ENCODE peak calls at places on chromosomes 13 and 19, in seven cellular contexts. One of them, this sample, is unnamed.

GRCh38 chr13:26024558-26024957 is 27.3 kb downstream of the SHISA2 start:
- DNase-seq in Peyer's patch: no peak
- DNase-seq in lower leg skin: no peak
- DNase-seq in pancreas: no peak
- DNase-seq in hepatocyte: no peak
- DNase-seq in stomach: peak
- DNase-seq in AG04449: no peak
- DNase-seq in this sample: no peak

GRCh38 chr13:73672492-73672891 is 461.7 kb downstream of the KLF12 start:
- DNase-seq in Peyer's patch: no peak
- DNase-seq in lower leg skin: no peak
- DNase-seq in pancreas: no peak
- DNase-seq in hepatocyte: peak
- DNase-seq in stomach: no peak
- DNase-seq in AG04449: no peak
- DNase-seq in this sample: no peak

GRCh38 chr19:55454787-55455243 is 6.6 kb downstream of the ISOC2 start:
- DNase-seq in Peyer's patch: no peak
- DNase-seq in lower leg skin: no peak
- DNase-seq in pancreas: no peak
- DNase-seq in hepatocyte: no peak
- DNase-seq in stomach: no peak
- DNase-seq in AG04449: no peak
- DNase-seq in this sample: no peak

GRCh38 chr13:106337096-106337495 is 198.4 kb downstream of the EFNB2 start:
- DNase-seq in Peyer's patch: no peak
- DNase-seq in lower leg skin: no peak
- DNase-seq in pancreas: no peak
- DNase-seq in hepatocyte: no peak
- DNase-seq in stomach: no peak
- DNase-seq in AG04449: peak
- DNase-seq in this sample: no peak

GRCh38 chr13:41700790-41701310 is 243.5 kb downstream of the RGCC start:
- DNase-seq in Peyer's patch: no peak
- DNase-seq in lower leg skin: no peak
- DNase-seq in pancreas: no peak
- DNase-seq in hepatocyte: peak
- DNase-seq in stomach: no peak
- DNase-seq in AG04449: peak
- DNase-seq in this sample: peak

GRCh38 chr13:95530178-95530577 is 22.3 kb upstream of the CLDN10 start:
- DNase-seq in Peyer's patch: no peak
- DNase-seq in lower leg skin: no peak
- DNase-seq in pancreas: no peak
- DNase-seq in hepatocyte: no peak
- DNase-seq in stomach: no peak
- DNase-seq in AG04449: no peak
- DNase-seq in this sample: peak

GRCh38 chr19:18349524-18350128 is 9.2 kb downstream of the PGPEP1 start:
- DNase-seq in Peyer's patch: peak
- DNase-seq in lower leg skin: peak
- DNase-seq in pancreas: peak
- DNase-seq in hepatocyte: peak
- DNase-seq in stomach: peak
- DNase-seq in AG04449: no peak
- DNase-seq in this sample: peak

GRCh38 chr13:50720856-50721663 is 122.4 kb downstream of the DLEU7 start:
- DNase-seq in Peyer's patch: no peak
- DNase-seq in lower leg skin: no peak
- DNase-seq in pancreas: no peak
- DNase-seq in hepatocyte: no peak
- DNase-seq in stomach: no peak
- DNase-seq in AG04449: no peak
- DNase-seq in this sample: no peak

GRCh38 chr19:17530586-17530985 is 19.1 kb downstream of the PGLS start:
- DNase-seq in Peyer's patch: no peak
- DNase-seq in lower leg skin: no peak
- DNase-seq in pancreas: no peak
- DNase-seq in hepatocyte: no peak
- DNase-seq in stomach: no peak
- DNase-seq in AG04449: no peak
- DNase-seq in this sample: no peak

GRCh38 chr13:30618186-30618937 is 642 bp downstream of the USPL1 start:
- DNase-seq in Peyer's patch: peak
- DNase-seq in lower leg skin: peak
- DNase-seq in pancreas: peak
- DNase-seq in hepatocyte: peak
- DNase-seq in stomach: peak
- DNase-seq in AG04449: no peak
- DNase-seq in this sample: no peak

GRCh38 chr13:31001647-31002046 is 69.2 kb downstream of the TEX26 start:
- DNase-seq in Peyer's patch: no peak
- DNase-seq in lower leg skin: no peak
- DNase-seq in pancreas: no peak
- DNase-seq in hepatocyte: peak
- DNase-seq in stomach: no peak
- DNase-seq in AG04449: no peak
- DNase-seq in this sample: no peak

GRCh38 chr13:46593403-46593802 is 40.4 kb downstream of the LRCH1 start:
- DNase-seq in Peyer's patch: no peak
- DNase-seq in lower leg skin: no peak
- DNase-seq in pancreas: no peak
- DNase-seq in hepatocyte: no peak
- DNase-seq in stomach: no peak
- DNase-seq in AG04449: no peak
- DNase-seq in this sample: no peak

GRCh38 chr13:72204291-72204690 is 337.3 kb upstream of the DACH1 start:
- DNase-seq in Peyer's patch: no peak
- DNase-seq in lower leg skin: no peak
- DNase-seq in pancreas: no peak
- DNase-seq in hepatocyte: no peak
- DNase-seq in stomach: no peak
- DNase-seq in AG04449: no peak
- DNase-seq in this sample: no peak

GRCh38 chr13:27186295-27186694 is 14.7 kb upstream of the USP12 start:
- DNase-seq in Peyer's patch: no peak
- DNase-seq in lower leg skin: no peak
- DNase-seq in pancreas: no peak
- DNase-seq in hepatocyte: no peak
- DNase-seq in stomach: no peak
- DNase-seq in AG04449: no peak
- DNase-seq in this sample: no peak

GRCh38 chr13:50916701-50917184 is 7.2 kb downstream of the RNASEH2B start:
- DNase-seq in Peyer's patch: peak
- DNase-seq in lower leg skin: no peak
- DNase-seq in pancreas: no peak
- DNase-seq in hepatocyte: no peak
- DNase-seq in stomach: no peak
- DNase-seq in AG04449: no peak
- DNase-seq in this sample: no peak

GRCh38 chr13:78228940-78229339 is 310.3 kb upstream of the EDNRB start:
- DNase-seq in Peyer's patch: no peak
- DNase-seq in lower leg skin: no peak
- DNase-seq in pancreas: no peak
- DNase-seq in hepatocyte: no peak
- DNase-seq in stomach: no peak
- DNase-seq in AG04449: no peak
- DNase-seq in this sample: no peak

GRCh38 chr13:94640676-94641075 is 39.0 kb downstream of the GPR180 start:
- DNase-seq in Peyer's patch: no peak
- DNase-seq in lower leg skin: no peak
- DNase-seq in pancreas: no peak
- DNase-seq in hepatocyte: no peak
- DNase-seq in stomach: no peak
- DNase-seq in AG04449: no peak
- DNase-seq in this sample: no peak

GRCh38 chr19:19113040-19113541 is 25.2 kb downstream of the TMEM161A start:
- DNase-seq in Peyer's patch: no peak
- DNase-seq in lower leg skin: no peak
- DNase-seq in pancreas: no peak
- DNase-seq in hepatocyte: no peak
- DNase-seq in stomach: no peak
- DNase-seq in AG04449: peak
- DNase-seq in this sample: no peak

GRCh38 chr13:27374650-27375049 is 49.8 kb upstream of the GTF3A start:
- DNase-seq in Peyer's patch: peak
- DNase-seq in lower leg skin: no peak
- DNase-seq in pancreas: peak
- DNase-seq in hepatocyte: peak
- DNase-seq in stomach: peak
- DNase-seq in AG04449: peak
- DNase-seq in this sample: peak

GRCh38 chr13:91185294-91185863 is 162.1 kb upstream of the MIR17HG start:
- DNase-seq in Peyer's patch: no peak
- DNase-seq in lower leg skin: no peak
- DNase-seq in pancreas: no peak
- DNase-seq in hepatocyte: no peak
- DNase-seq in stomach: no peak
- DNase-seq in AG04449: no peak
- DNase-seq in this sample: no peak

GRCh38 chr13:29935309-29935981 is 85.0 kb upstream of the UBL3 start:
- DNase-seq in Peyer's patch: peak
- DNase-seq in lower leg skin: no peak
- DNase-seq in pancreas: no peak
- DNase-seq in hepatocyte: no peak
- DNase-seq in stomach: peak
- DNase-seq in AG04449: no peak
- DNase-seq in this sample: no peak

GRCh38 chr13:99018418-99019180 is 40.7 kb upstream of the DOCK9 start:
- DNase-seq in Peyer's patch: no peak
- DNase-seq in lower leg skin: no peak
- DNase-seq in pancreas: no peak
- DNase-seq in hepatocyte: no peak
- DNase-seq in stomach: no peak
- DNase-seq in AG04449: peak
- DNase-seq in this sample: peak

GRCh38 chr19:39351537-39352037 is 9.4 kb downstream of the SAMD4B start:
- DNase-seq in Peyer's patch: no peak
- DNase-seq in lower leg skin: no peak
- DNase-seq in pancreas: no peak
- DNase-seq in hepatocyte: no peak
- DNase-seq in stomach: no peak
- DNase-seq in AG04449: no peak
- DNase-seq in this sample: no peak
- H3K4me3 ChIP-seq in Peyer's patch: no peak
- H3K4me3 ChIP-seq in lower leg skin: no peak
- H3K4me3 ChIP-seq in pancreas: no peak
- H3K4me3 ChIP-seq in hepatocyte: no peak
- H3K4me3 ChIP-seq in stomach: no peak
- H3K4me3 ChIP-seq in AG04449: no peak
- H3K4me3 ChIP-seq in this sample: no peak

GRCh38 chr19:2823646-2824045 is 4.0 kb downstream of the ZNF554 start:
- DNase-seq in Peyer's patch: no peak
- DNase-seq in lower leg skin: peak
- DNase-seq in pancreas: no peak
- DNase-seq in hepatocyte: no peak
- DNase-seq in stomach: no peak
- DNase-seq in AG04449: no peak
- DNase-seq in this sample: no peak
- H3K4me3 ChIP-seq in Peyer's patch: no peak
- H3K4me3 ChIP-seq in lower leg skin: no peak
- H3K4me3 ChIP-seq in pancreas: no peak
- H3K4me3 ChIP-seq in hepatocyte: no peak
- H3K4me3 ChIP-seq in stomach: no peak
- H3K4me3 ChIP-seq in AG04449: no peak
- H3K4me3 ChIP-seq in this sample: no peak

GRCh38 chr19:2287585-2287984 is 5.6 kb upstream of the PEAK3 start:
- DNase-seq in Peyer's patch: no peak
- DNase-seq in lower leg skin: no peak
- DNase-seq in pancreas: no peak
- DNase-seq in hepatocyte: no peak
- DNase-seq in stomach: no peak
- DNase-seq in AG04449: no peak
- DNase-seq in this sample: no peak
- H3K4me3 ChIP-seq in Peyer's patch: no peak
- H3K4me3 ChIP-seq in lower leg skin: no peak
- H3K4me3 ChIP-seq in pancreas: no peak
- H3K4me3 ChIP-seq in hepatocyte: no peak
- H3K4me3 ChIP-seq in stomach: no peak
- H3K4me3 ChIP-seq in AG04449: no peak
- H3K4me3 ChIP-seq in this sample: no peak

GRCh38 chr19:10294368-10294697 is 4.6 kb downstream of the ICAM5 start:
- DNase-seq in Peyer's patch: no peak
- DNase-seq in lower leg skin: no peak
- DNase-seq in pancreas: no peak
- DNase-seq in hepatocyte: no peak
- DNase-seq in stomach: no peak
- DNase-seq in AG04449: no peak
- DNase-seq in this sample: no peak
- H3K4me3 ChIP-seq in Peyer's patch: no peak
- H3K4me3 ChIP-seq in lower leg skin: no peak
- H3K4me3 ChIP-seq in pancreas: no peak
- H3K4me3 ChIP-seq in hepatocyte: no peak
- H3K4me3 ChIP-seq in stomach: peak
- H3K4me3 ChIP-seq in AG04449: no peak
- H3K4me3 ChIP-seq in this sample: no peak

This sample was measured in AG09309.